ENCODE peak calls at places on chromosomes 13 and 19, in five cellular contexts. R is heart left ventricle, U is esophagus muscularis mucosa, C is right lobe of liver, V is spleen. F is an unnamed sample.
A peak's percentile ranks its signal among the peaks of the same experiment; 100 is the strongest.

GRCh38 chr13:72983085-72983768 is 75.6 kb upstream of the KLF5 start:
- DNase-seq in R (no peak), U (no peak), C (no peak), V (no peak), F (no peak)

GRCh38 chr19:50663280-50663790 is 14.1 kb downstream of the C19orf81 start:
- DNase-seq in R (no peak), U (no peak), C (no peak), V (no peak), F (no peak)

GRCh38 chr13:81171065-81171647 is 830.2 kb upstream of the SPRY2 start:
- DNase-seq in R (no peak), U (no peak), C (no peak), V (no peak), F (no peak)

GRCh38 chr13:97359181-97360057 is 74.5 kb upstream of the RAP2A start:
- DNase-seq in R (peak; percentile 38), U (no peak), C (no peak), V (no peak), F (peak; percentile 67)

GRCh38 chr13:59643239-59643865 is 520.4 kb downstream of the DIAPH3 start:
- DNase-seq in R (no peak), U (peak; percentile 53), C (no peak), V (no peak), F (no peak)

GRCh38 chr19:51514866-51515481 is 13.4 kb upstream of the SIGLEC12 start:
- DNase-seq in R (no peak), U (peak; percentile 70), C (no peak), V (no peak), F (no peak)

GRCh38 chr13:112175162-112176075 is 108.5 kb downstream of the SOX1 start:
- DNase-seq in R (no peak), U (no peak), C (no peak), V (no peak), F (no peak)

GRCh38 chr13:46062190-46062589 is 9.6 kb upstream of the ZC3H13 start:
- DNase-seq in R (no peak), U (no peak), C (no peak), V (no peak), F (no peak)

GRCh38 chr19:19485161-19485997 is 30.0 kb downstream of the TSSK6 start:
- DNase-seq in R (peak; percentile 53), U (no peak), C (no peak), V (peak; percentile 78), F (no peak)

GRCh38 chr13:51613535-51613934 is 29.3 kb downstream of the WDFY2 start:
- DNase-seq in R (no peak), U (no peak), C (no peak), V (no peak), F (no peak)

GRCh38 chr13:62473944-62474237 is 1058.2 kb upstream of the PCDH20 start:
- DNase-seq in R (no peak), U (no peak), C (no peak), V (no peak), F (no peak)

GRCh38 chr13:68697551-68697950 is 1410.1 kb upstream of the ATXN8OS start:
- DNase-seq in R (no peak), U (no peak), C (no peak), V (no peak), F (no peak)

GRCh38 chr19:18408053-18408476 is 10.6 kb upstream of the LRRC25 start:
- DNase-seq in R (peak; percentile 41), U (no peak), C (no peak), V (peak; percentile 84), F (no peak)

GRCh38 chr19:58558066-58558622 is at the start of gene UBE2M:
- DNase-seq in R (peak; percentile 79), U (no peak), C (peak; percentile 82), V (peak; percentile 95), F (peak; percentile 74)

GRCh38 chr19:31290926-31291590 is 58.2 kb downstream of the TSHZ3 start:
- DNase-seq in R (no peak), U (no peak), C (no peak), V (peak; percentile 29), F (no peak)

GRCh38 chr19:54232552-54232934 is 9.7 kb upstream of the LILRB3 start:
- DNase-seq in R (no peak), U (no peak), C (no peak), V (no peak), F (no peak)

GRCh38 chr13:97005631-97006262 is 11.5 kb upstream of the OXGR1 start:
- DNase-seq in R (no peak), U (no peak), C (no peak), V (no peak), F (no peak)

GRCh38 chr19:10812902-10813404 is 23.1 kb downstream of the TMED1 start:
- DNase-seq in R (peak; percentile 83), U (no peak), C (no peak), V (peak; percentile 85), F (no peak)

GRCh38 chr19:52922841-52923781 is at the start of gene ZNF888:
- DNase-seq in R (peak; percentile 87), U (peak; percentile 98), C (peak; percentile 88), V (peak; percentile 98), F (peak; percentile 90)
- TF ChIP-seq POLR2A in R (no peak), U (no peak), C (peak; percentile 21), V (peak; percentile 31), F (peak; percentile 23)

DNA sequence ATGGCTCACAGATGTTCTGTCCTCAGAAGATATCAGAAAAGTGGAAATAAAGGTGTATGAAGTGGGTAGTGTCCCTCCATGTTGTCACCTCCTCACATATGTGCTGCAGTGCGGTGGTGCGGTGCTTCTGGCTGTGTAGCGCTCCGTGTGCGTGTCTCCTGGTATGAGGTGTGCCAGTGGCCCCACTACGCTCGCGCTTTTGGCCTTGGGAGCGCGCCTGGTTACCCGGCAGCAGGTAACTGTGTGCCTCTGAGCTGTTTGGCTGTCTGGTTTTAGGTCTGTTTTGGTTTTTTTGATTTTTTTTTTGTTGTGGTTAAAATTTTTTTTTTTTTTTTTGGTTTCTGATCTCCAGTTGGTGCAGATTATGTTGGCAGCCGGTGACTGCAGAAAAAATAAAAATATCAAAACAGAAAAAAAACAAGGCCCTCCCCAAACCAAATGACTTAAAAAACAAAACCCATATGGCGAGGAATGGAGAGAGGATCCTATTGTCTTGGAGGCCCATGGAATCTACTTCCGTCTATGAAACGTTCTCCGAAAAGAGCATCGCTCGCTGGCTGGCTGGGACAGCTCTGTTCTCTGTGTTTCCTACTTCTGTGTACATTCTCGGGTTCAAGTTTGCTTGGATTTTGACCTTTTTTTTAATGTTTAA is 7.9 kb downstream of the HNRNPL start:
- DNase-seq in R (no peak), U (no peak), C (peak; percentile 56), V (no peak), F (no peak)
- TF ChIP-seq POLR2A in R (no peak), U (no peak), C (peak; percentile 18), V (no peak), F (no peak)

DNA sequence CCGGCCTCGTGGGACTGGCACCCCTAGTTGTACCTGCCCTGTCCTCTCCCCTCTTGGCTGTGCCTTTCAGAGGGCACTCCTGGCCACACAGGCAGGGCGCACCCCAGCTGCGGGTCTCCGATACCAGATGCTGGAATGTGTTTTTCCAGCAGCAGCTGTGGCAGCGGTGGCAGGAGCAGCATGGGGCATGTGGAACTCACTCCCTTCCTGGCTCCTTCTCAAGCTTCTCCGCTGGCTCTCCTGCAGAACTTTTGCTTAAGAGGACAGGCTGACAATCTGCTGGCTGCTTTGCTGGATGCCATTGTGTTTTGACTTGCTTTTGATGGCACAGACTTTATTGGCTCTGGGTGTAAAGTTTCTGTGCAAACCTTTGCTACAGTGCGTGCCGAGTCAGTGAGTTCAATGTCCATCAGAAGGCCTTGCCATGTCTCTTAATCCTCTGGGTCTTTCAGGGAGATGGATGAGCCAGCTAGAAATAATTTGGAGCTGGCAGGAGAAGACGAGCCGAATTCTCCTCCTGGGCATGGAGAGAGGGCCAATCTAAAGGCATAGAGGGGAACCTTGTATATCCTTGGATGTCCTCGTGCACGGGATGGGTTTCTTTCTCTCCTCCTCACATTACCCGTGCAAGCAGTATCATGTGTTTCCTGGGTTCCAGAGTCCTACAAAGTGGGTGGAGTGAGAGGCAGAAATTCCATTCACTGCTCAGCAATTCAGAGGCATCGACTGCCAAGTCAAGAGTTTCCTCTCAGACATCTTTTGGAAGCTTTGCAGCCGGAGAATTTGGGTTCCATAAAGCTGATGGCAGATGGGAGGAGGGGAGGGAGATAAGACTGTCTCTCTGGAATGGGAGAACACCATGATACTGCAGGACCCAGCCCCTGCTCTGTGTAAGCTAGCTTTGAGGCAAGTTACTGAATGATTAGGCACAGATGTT is 231.2 kb downstream of the FGF9 start:
- DNase-seq in R (no peak), U (no peak), C (no peak), V (no peak), F (no peak)
- TF ChIP-seq POLR2A in R (no peak), U (no peak), C (no peak), V (no peak), F (no peak)

DNA sequence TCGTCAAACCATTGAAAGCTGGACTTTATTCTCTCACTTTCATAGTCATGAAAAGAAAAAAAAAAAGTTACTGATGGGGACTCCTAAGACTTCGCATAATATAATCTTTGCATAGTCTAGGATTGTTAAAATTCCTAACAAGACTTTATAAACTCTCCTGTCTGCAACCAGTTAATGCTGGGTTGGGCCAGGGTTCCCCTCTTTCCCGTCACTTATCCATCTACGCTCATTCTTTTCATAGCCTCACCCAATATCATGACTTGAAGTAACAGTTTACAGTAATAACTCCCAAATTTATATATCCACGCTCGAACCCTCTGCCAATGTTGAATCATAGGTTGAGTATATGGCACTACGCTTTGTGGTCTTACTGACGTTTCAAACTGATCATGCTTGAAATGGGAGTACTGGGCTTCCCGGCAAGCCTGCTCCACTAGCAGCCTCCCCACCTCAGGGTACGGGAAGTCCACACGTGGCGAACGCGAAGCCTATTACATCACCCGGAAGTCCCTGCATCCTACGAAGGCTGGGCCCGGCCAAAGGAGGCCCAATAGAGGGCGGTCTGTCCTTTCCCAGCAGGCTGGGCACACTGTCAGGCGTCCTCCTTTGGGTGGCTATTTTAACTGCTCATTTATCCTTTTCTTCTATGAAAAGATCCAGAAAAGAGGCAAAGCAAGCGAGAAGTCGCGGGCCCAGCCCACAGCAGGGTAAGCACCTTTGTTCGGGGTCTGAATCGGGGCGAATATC is 694 bp upstream of the ZNF460 start:
- DNase-seq in R (peak; percentile 95), U (peak; percentile 97), C (peak; percentile 92), V (peak; percentile 96), F (peak; percentile 90)
- TF ChIP-seq POLR2A in R (peak; percentile 54), U (no peak), C (peak; percentile 92), V (peak; percentile 8), F (peak; percentile 76)

GRCh38 chr13:106566682-106567420 is 1.1 kb downstream of the ARGLU1 start:
- DNase-seq in R (peak; percentile 79), U (peak; percentile 95), C (peak; percentile 80), V (peak; percentile 91), F (peak; percentile 54)
- TF ChIP-seq POLR2A in R (no peak), U (peak; percentile 24), C (peak; percentile 32), V (no peak), F (no peak)

GRCh38 chr13:114281351-114282142 is at the start of gene UPF3A:
- DNase-seq in R (peak; percentile 92), U (peak; percentile 99), C (peak; percentile 96), V (peak; percentile 97), F (peak; percentile 91)
- TF ChIP-seq POLR2A in R (peak; percentile 90), U (peak; percentile 69), C (peak; percentile 79), V (peak; percentile 24), F (peak; percentile 37)